ENCODE peak calls at places on chromosomes 11 and 22, in eight cellular contexts. E is transverse colon, G is stomach, I is left ventricle myocardium inferior, Z is pancreas, H is body of pancreas, D is adrenal gland, K is A549. B is an unnamed sample.

GRCh38 chr11:130383363-130384168 is 44.8 kb downstream of the ADAMTS8 start:
- DNase-seq in E (no peak), G (no peak), I (no peak), Z (no peak), H (no peak), D (no peak), K (no peak), B (no peak)

GRCh38 chr11:32891657-32892354 is 805 bp upstream of the QSER1 start:
- DNase-seq in E (no peak), G (no peak), I (no peak), Z (no peak), H (peak), D (peak), K (peak), B (no peak)

GRCh38 chr11:5257296-5257695 is 2.7 kb upstream of the HBG2 start:
- DNase-seq in E (no peak), G (no peak), I (no peak), Z (no peak), H (no peak), D (no peak), K (no peak), B (no peak)

GRCh38 chr22:40324468-40325305 is 21.6 kb upstream of the ADSL start:
- DNase-seq in E (peak), G (peak), I (no peak), Z (no peak), H (no peak), D (no peak), K (no peak), B (no peak)

GRCh38 chr11:62778441-62778840 is 7.2 kb downstream of the TAF6L start:
- DNase-seq in E (no peak), G (no peak), I (no peak), Z (no peak), H (no peak), D (no peak), K (no peak), B (no peak)

GRCh38 chr11:113474362-113475159 is 637 bp downstream of the DRD2 start:
- DNase-seq in E (peak), G (peak), I (peak), Z (peak), H (peak), D (peak), K (peak), B (peak)

GRCh38 chr11:123060265-123061000 is 1.5 kb downstream of the HSPA8 start:
- DNase-seq in E (peak), G (no peak), I (no peak), Z (no peak), H (no peak), D (no peak), K (no peak), B (no peak)

GRCh38 chr11:93652161-93652597 is 9.3 kb upstream of the CEP295 start:
- DNase-seq in E (no peak), G (no peak), I (no peak), Z (peak), H (no peak), D (peak), K (no peak), B (no peak)

GRCh38 chr11:70782401-70782913 is 384.1 kb downstream of the CTTN start:
- DNase-seq in E (no peak), G (no peak), I (no peak), Z (no peak), H (no peak), D (no peak), K (no peak), B (no peak)

GRCh38 chr11:46120361-46120710 is 918 bp downstream of the PHF21A start:
- DNase-seq in E (peak), G (no peak), I (peak), Z (peak), H (peak), D (peak), K (peak), B (peak)

GRCh38 chr11:46119053-46119351 is 2.3 kb downstream of the PHF21A start:
- DNase-seq in E (no peak), G (no peak), I (no peak), Z (no peak), H (no peak), D (no peak), K (no peak), B (no peak)

GRCh38 chr11:46119352-46120216 is 1.7 kb downstream of the PHF21A start:
- DNase-seq in E (peak), G (peak), I (peak), Z (peak), H (peak), D (peak), K (no peak), B (peak)

GRCh38 chr11:46116007-46116711 is 5.1 kb downstream of the PHF21A start:
- DNase-seq in E (no peak), G (no peak), I (no peak), Z (no peak), H (no peak), D (no peak), K (no peak), B (no peak)

DNA sequence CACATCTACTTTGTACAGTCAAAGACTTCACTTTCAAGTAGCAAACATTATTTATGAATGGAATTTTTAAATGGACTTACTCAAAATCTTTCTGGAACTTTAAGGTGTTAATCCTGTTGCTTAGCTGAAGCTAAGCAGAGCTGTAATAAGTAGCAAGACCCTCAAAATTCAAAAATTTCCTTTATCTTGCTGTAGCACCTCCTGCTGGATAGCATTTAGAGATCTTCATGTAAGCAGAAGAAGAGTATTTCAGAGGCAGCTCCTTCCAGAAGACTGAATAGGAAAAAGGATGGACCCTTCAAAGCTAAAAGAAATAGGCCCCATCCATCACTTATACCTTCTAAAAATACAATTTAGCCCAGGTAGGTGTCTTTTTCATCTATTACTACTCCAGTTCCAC is 3.4 kb downstream of the PHF21A start:
- DNase-seq in E (no peak), G (no peak), I (no peak), Z (no peak), H (no peak), D (no peak), K (no peak), B (no peak)
- H3K4me3 ChIP-seq in E (peak), G (no peak), I (peak), Z (no peak), H (no peak), D (no peak), K (no peak), B (no peak)

GRCh38 chr11:46513934-46514342 is 79.9 kb downstream of the AMBRA1 start:
- DNase-seq in E (peak), G (peak), I (peak), Z (no peak), H (peak), D (peak), K (no peak), B (peak)
- TF ChIP-seq CTCF in E (no peak), G (no peak), I (no peak), Z (no peak), H (no peak), D (no peak), K (no peak), B (no peak)

DNA sequence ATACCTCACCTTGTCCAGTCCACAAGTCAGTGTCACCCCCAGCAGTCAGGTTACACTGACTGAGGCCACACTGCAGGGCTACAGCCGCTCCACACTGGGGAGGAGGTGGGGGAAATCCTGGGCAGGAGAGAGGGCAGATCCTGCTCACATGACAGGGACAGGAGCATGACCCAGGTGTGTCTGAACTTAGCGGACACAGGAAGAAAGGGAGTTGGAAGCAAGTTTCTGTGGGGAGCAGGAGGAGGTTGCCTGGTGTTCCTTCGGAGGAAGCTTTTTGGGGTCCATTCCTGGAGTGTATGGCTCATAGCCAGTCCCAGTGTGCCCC is 5.9 kb downstream of the MMP11 start:
- DNase-seq in E (no peak), G (no peak), I (no peak), Z (no peak), H (no peak), D (no peak), K (no peak), B (no peak)
- H3K27ac ChIP-seq in E (no peak), G (peak), I (no peak), Z (no peak), H (no peak), D (no peak), K (no peak), B (no peak)

GRCh38 chr11:13338437-13339069 is 61.0 kb downstream of the BMAL1 start:
- DNase-seq in E (no peak), G (no peak), I (no peak), Z (no peak), H (no peak), D (peak), K (peak), B (no peak)
- H3K4me3 ChIP-seq in E (peak), G (peak), I (peak), Z (no peak), H (no peak), D (no peak), K (peak), B (peak)

DNA sequence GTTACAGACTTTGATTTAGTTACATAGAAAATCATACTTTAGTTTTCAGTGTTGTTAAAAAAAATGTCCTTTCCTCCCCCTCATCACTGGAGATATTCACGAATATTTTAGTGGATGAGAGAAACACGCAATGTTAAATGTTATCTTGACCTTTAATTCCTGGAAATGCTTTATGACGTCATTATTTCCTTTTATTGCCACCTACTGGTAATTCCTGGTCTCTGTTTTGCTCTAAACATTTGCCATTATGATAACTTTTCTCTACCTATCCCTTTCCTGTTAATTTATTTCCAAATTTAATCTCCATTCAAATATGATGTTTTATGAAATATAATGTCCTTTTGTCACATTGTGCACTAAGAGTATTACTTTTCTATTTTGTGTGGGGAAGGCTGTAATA is 770.6 kb downstream of the FAM181B start:
- DNase-seq in E (no peak), G (no peak), I (no peak), Z (no peak), H (no peak), D (no peak), K (no peak), B (no peak)
- TF ChIP-seq CTCF in E (no peak), G (no peak), I (no peak), Z (no peak), H (peak), D (no peak), K (no peak), B (no peak)

B was measured in heart right ventricle.